ENCODE peak calls at places on chromosomes 6 and 20, in four cellular contexts. A is mucosa of gallbladder, K is NAMALWA, Y is T-helper 17 cell. L is an unnamed sample.

GRCh38 chr6:166572370-166573261 is 13.9 kb downstream of the RAMACL start:
- DNase-seq in A (peak), K (no peak), Y (no peak), L (no peak)

GRCh38 chr6:167091149-167092107 is 31.5 kb upstream of the CCR6 start:
- DNase-seq in A (no peak), K (peak), Y (peak), L (no peak)

GRCh38 chr6:130779658-130780033 is 47.6 kb upstream of the SMLR1 start:
- DNase-seq in A (no peak), K (no peak), Y (no peak), L (no peak)

GRCh38 chr20:52454660-52455059 is 263.1 kb upstream of the ZFP64 start:
- DNase-seq in A (no peak), K (no peak), Y (no peak), L (no peak)

GRCh38 chr6:74840953-74841352 is 364.9 kb downstream of the COL12A1 start:
- DNase-seq in A (no peak), K (no peak), Y (no peak), L (no peak)

GRCh38 chr20:33154252-33154651 is 13.7 kb upstream of the BPIFA2 start:
- DNase-seq in A (no peak), K (no peak), Y (no peak), L (no peak)

GRCh38 chr6:102026649-102027048 is 633.1 kb downstream of the GRIK2 start:
- DNase-seq in A (no peak), K (no peak), Y (no peak), L (no peak)

GRCh38 chr20:57440678-57441509 is 49.7 kb downstream of the RBM38 start:
- DNase-seq in A (peak), K (no peak), Y (no peak), L (peak)

GRCh38 chr6:140062042-140063041 is 687.9 kb upstream of the CITED2 start:
- DNase-seq in A (peak), K (no peak), Y (no peak), L (no peak)

GRCh38 chr20:64223526-64224067 is 32.0 kb upstream of the PCMTD2 start:
- DNase-seq in A (no peak), K (no peak), Y (no peak), L (no peak)

GRCh38 chr6:20866038-20866437 is 331.8 kb downstream of the CDKAL1 start:
- DNase-seq in A (no peak), K (no peak), Y (no peak), L (no peak)

GRCh38 chr20:21352703-21353102 is 44.6 kb downstream of the NKX2-4 start:
- DNase-seq in A (no peak), K (no peak), Y (no peak), L (no peak)

GRCh38 chr6:151900897-151901485 is 93.5 kb downstream of the ESR1 start:
- DNase-seq in A (no peak), K (no peak), Y (no peak), L (no peak)

GRCh38 chr20:58907481-58908137 is 55.1 kb downstream of the GNAS start:
- DNase-seq in A (peak), K (peak), Y (peak), L (peak)

GRCh38 chr6:62150048-62150663 is 135.9 kb downstream of the KHDRBS2 start:
- DNase-seq in A (no peak), K (peak), Y (no peak), L (peak)

GRCh38 chr20:54132612-54133433 is 41.0 kb downstream of the CYP24A1 start:
- DNase-seq in A (no peak), K (no peak), Y (no peak), L (no peak)

GRCh38 chr6:14542670-14543366 is 425.2 kb downstream of the CD83 start:
- DNase-seq in A (no peak), K (peak), Y (no peak), L (no peak)

GRCh38 chr6:33860706-33861474 is 57.1 kb upstream of the MLN start:
- DNase-seq in A (peak), K (no peak), Y (no peak), L (no peak)

GRCh38 chr20:49945306-49945700 is 9.1 kb downstream of the RNF114 start:
- DNase-seq in A (no peak), K (no peak), Y (no peak), L (no peak)

GRCh38 chr6:75296811-75297779 is 12.5 kb upstream of the TMEM30A start:
- DNase-seq in A (no peak), K (peak), Y (no peak), L (no peak)

GRCh38 chr20:31721408-31722332 is 998 bp downstream of the BCL2L1 start:
- DNase-seq in A (no peak), K (peak), Y (no peak), L (no peak)

GRCh38 chr6:149318581-149319286 is 1.2 kb downstream of the TAB2 start:
- DNase-seq in A (no peak), K (peak), Y (no peak), L (no peak)

GRCh38 chr6:50842861-50843384 is 24.3 kb downstream of the TFAP2B start:
- DNase-seq in A (no peak), K (no peak), Y (no peak), L (no peak)

GRCh38 chr6:35782424-35782823 is 1.6 kb downstream of the CLPSL1 start:
- DNase-seq in A (no peak), K (no peak), Y (no peak), L (peak)

GRCh38 chr6:27177454-27178000 is 70.0 kb upstream of the PRSS16 start:
- DNase-seq in A (peak), K (peak), Y (peak), L (peak)

GRCh38 chr20:31790401-31790800 is 28.8 kb upstream of the MYLK2 start:
- DNase-seq in A (no peak), K (no peak), Y (no peak), L (no peak)

GRCh38 chr6:15427360-15428070 is 181.6 kb downstream of the JARID2 start:
- DNase-seq in A (no peak), K (peak), Y (no peak), L (no peak)

GRCh38 chr20:41029150-41029872 is 689 bp downstream of the TOP1 start:
- DNase-seq in A (no peak), K (peak), Y (peak), L (no peak)